ENCODE peak calls at places on chromosomes 13 and 19, in four cellular contexts. W is uterus, P is IMR-90, G is body of pancreas. D is an unnamed sample.

GRCh38 chr13:22451345-22451744 is 729.4 kb upstream of the SGCG start:
- DNase-seq in P (no peak), G (peak; percentile 23), W (no peak), D (no peak)

GRCh38 chr19:1410136-1410786 is 2.9 kb downstream of the DAZAP1 start:
- DNase-seq in P (peak; percentile 63), G (peak; percentile 56), W (no peak), D (no peak)

GRCh38 chr13:72782717-72783116 is 784 bp downstream of the PIBF1 start:
- DNase-seq in P (peak; percentile 10), G (no peak), W (no peak), D (no peak)

GRCh38 chr13:72163671-72164070 is 296.7 kb upstream of the DACH1 start:
- DNase-seq in P (no peak), W (no peak), G (no peak), D (no peak)

GRCh38 chr13:66210677-66211076 is 1019.5 kb downstream of the PCDH9 start:
- DNase-seq in W (no peak), G (no peak), P (peak; percentile 91), D (no peak)

GRCh38 chr19:41691268-41691970 is 3.3 kb upstream of the CEACAM7 start:
- DNase-seq in G (peak; percentile 49), W (no peak), P (no peak), D (peak; percentile 11)

GRCh38 chr13:76271728-76272232 is 614.4 kb downstream of the KCTD12 start:
- DNase-seq in G (no peak), W (no peak), P (peak; percentile 7), D (no peak)

GRCh38 chr13:80306573-80306972 is 34.4 kb downstream of the SPRY2 start:
- DNase-seq in G (no peak), P (no peak), W (no peak), D (no peak)

GRCh38 chr13:24693862-24694471 is 13.8 kb downstream of the ATP12A start:
- DNase-seq in G (peak; percentile 33), W (no peak), P (peak; percentile 55), D (no peak)

GRCh38 chr19:19538077-19538764 is at the start of gene CILP2:
- DNase-seq in W (no peak), G (peak; percentile 35), P (no peak), D (no peak)

GRCh38 chr19:51440052-51440451 is 18.2 kb downstream of the SIGLEC8 start:
- DNase-seq in P (no peak), G (no peak), W (no peak), D (no peak)

GRCh38 chr19:29442910-29443309 is 82.9 kb upstream of the VSTM2B start:
- DNase-seq in P (no peak), W (no peak), G (no peak), D (no peak)

GRCh38 chr13:40190656-40191100 is 475.8 kb downstream of the FOXO1 start:
- DNase-seq in W (peak; percentile 51), P (peak; percentile 12), G (peak; percentile 67), D (peak; percentile 45)

GRCh38 chr13:25879466-25879865 is 172.3 kb downstream of the SHISA2 start:
- DNase-seq in W (no peak), G (no peak), P (no peak), D (no peak)

GRCh38 chr19:7550987-7551761 is 15.7 kb downstream of the PNPLA6 start:
- DNase-seq in W (peak; percentile 56), P (peak; percentile 30), G (peak; percentile 93), D (no peak)

GRCh38 chr13:93861818-93862217 is 617.7 kb downstream of the DCT start:
- DNase-seq in G (no peak), P (peak; percentile 92), W (no peak), D (no peak)

GRCh38 chr19:52171321-52172169 is at the start of gene ZNF836:
- DNase-seq in G (peak; percentile 93), W (peak; percentile 92), P (peak; percentile 59), D (peak; percentile 85)

GRCh38 chr13:25602206-25602605 is 230.4 kb downstream of the ATP8A2 start:
- DNase-seq in P (no peak), W (no peak), G (no peak), D (no peak)

GRCh38 chr19:11450570-11451326 is 15.3 kb downstream of the PRKCSH start:
- DNase-seq in W (no peak), P (no peak), G (no peak), D (no peak)

GRCh38 chr19:11452814-11453335 is 17.4 kb downstream of the PRKCSH start:
- DNase-seq in G (no peak), W (no peak), P (no peak), D (no peak)

GRCh38 chr19:11451942-11452813 is 16.7 kb downstream of the PRKCSH start:
- DNase-seq in G (no peak), W (no peak), P (no peak), D (no peak)

GRCh38 chr19:11453468-11454341 is 18.3 kb downstream of the PRKCSH start:
- DNase-seq in P (no peak), G (no peak), W (no peak), D (no peak)

DNA sequence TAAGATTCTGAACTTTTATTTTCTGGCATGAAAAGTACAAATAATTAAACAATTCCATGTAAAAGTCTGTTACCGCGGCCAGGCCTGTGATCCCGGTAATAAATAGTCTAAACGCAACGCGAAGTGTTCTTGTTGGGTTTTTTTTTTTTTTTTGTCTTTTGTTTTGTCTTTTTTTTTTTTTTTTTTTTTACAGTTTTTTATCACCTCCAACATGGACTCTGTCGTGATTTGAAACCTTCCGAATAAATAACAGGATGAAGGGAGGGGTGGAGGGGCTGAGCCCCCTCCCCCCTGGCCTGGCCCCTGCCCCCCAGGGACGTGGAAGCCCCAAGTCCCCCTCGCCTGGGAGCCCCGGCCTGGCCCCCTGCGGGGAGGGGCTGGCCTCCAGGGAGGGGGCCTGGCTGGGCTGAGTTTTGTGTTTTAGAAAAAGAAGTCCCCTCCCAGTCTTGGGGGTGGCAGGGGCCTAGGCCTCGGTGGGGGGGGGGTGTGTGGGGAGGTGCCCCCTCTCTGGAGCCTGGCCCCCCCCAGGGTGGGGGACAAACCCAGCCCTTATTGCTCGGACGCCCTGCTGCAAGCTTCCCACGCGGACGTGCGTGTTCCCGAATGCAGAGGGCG is 16.0 kb downstream of the PRKCSH start:
- DNase-seq in P (no peak), W (no peak), G (no peak), D (no peak)
- H3K4me3 ChIP-seq in P (no peak overlapping the region), W (no peak overlapping the region), G (no peak overlapping the region), D (no peak overlapping the region)

GRCh38 chr19:44254496-44254895 is 5.2 kb upstream of the ZNF233 start:
- DNase-seq in G (no peak), W (no peak), P (no peak), D (no peak)
- H3K9me3 ChIP-seq in G (peaks cover 61% of the 10 kb centered on the region), W (no peaks in the 10 kb centered on the region), P (peaks cover 26% of the 10 kb centered on the region), D (peaks cover 30% of the 10 kb centered on the region)

GRCh38 chr19:30630289-30631034 is 258.3 kb downstream of the ZNF536 start:
- DNase-seq in W (no peak), P (no peak), G (no peak), D (no peak)
- H3K4me3 ChIP-seq in W (no peak overlapping the region), P (no peak overlapping the region), G (no peak overlapping the region), D (no peak overlapping the region)

GRCh38 chr19:54708781-54709180 is 15.5 kb upstream of the KIR3DL3 start:
- DNase-seq in W (no peak), P (no peak), G (no peak), D (no peak)

GRCh38 chr19:54707932-54708331 is 16.3 kb upstream of the KIR3DL3 start:
- DNase-seq in W (no peak), P (no peak), G (no peak), D (no peak)

DNA sequence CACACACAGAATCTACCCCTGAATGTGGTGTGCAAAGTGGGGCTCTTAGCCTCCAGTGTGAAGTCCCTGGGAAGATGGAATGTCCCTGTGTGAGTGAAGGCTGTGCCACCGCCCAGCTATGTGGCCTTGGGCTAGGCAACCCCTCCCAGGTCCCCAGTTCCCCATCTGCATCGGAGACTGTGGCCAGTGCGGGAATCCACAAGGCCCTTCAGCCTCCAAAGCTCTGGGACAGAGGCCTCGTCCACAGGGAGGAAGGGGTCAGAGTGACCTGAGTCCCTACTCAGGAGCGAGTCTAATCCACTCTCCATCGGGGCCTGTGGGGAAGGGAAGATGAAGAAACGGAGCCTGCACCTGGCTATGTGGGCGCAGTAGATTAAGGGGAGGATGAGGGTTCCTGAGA is 19.3 kb upstream of the KIR3DL3 start:
- DNase-seq in P (no peak), W (no peak), G (no peak), D (no peak)
- H3K9me3 ChIP-seq in P (peaks cover 49% of the 10 kb centered on the region), W (no peaks in the 10 kb centered on the region), G (no peaks in the 10 kb centered on the region), D (no peaks in the 10 kb centered on the region)

GRCh38 chr19:17953869-17954268 is 13.0 kb upstream of the KCNN1 start:
- DNase-seq in G (no peak), P (no peak), W (no peak), D (no peak)

GRCh38 chr19:17951151-17952040 is 15.5 kb upstream of the KCNN1 start:
- DNase-seq in W (no peak), G (no peak), P (no peak), D (no peak)

GRCh38 chr19:17950310-17951150 is 16.4 kb upstream of the KCNN1 start:
- DNase-seq in G (no peak), W (no peak), P (no peak), D (peak; percentile 62)

GRCh38 chr19:17953316-17953801 is 13.5 kb upstream of the KCNN1 start:
- DNase-seq in G (no peak), W (no peak), P (no peak), D (no peak)

DNA sequence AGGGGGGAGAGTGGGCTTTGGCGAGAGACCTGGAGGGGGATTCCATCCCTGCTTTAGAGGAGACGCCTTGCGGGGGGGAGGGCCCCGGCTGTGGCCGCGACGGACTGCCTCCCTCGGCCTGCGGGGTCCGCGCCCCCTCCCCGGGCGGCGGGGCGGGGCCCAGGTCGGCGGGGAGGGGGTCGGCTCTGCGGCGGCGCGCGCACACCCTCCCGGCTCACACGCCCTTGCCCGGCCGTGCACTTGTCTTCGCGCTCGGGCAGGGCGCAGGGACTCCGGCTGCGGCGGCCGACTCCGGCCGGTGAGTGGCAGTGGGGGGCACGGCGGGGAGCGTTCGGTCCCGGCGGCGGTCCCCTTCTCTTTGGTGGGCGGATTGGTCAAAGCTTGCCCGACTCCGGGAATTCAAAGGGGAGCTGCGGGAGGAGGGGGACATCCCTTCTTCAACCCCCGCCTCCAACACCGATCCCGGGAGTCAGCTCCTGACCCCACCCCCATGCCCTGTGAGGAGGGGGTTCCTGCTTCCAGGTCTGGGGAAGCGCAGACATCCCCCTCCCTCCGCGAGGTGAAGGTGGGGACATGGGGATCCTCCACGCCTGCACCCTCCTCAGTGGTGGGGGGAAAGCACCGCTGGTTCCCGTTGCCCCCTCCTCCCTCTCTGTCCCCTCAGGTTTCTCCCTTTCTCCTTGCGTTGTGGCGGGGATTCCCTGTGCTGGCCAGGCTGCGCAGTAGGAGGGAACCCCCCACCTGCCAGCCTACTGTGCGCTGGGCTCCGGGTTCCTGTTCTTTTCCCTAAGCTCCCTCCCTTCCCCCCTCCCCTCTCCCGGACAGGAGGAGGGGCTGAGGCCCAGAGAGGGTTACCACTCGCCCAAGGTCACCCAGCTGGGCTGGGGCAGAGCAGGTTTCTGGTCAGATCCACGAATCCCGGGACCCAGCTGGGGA is 14.6 kb upstream of the KCNN1 start:
- DNase-seq in W (no peak), P (no peak), G (no peak), D (no peak)
- H3K4me3 ChIP-seq in W (no peak overlapping the region), P (no peak overlapping the region), G (no peak overlapping the region), D (no peak overlapping the region)

GRCh38 chr19:12545267-12545666 is 6.0 kb downstream of the ZNF564 start:
- DNase-seq in W (no peak), G (no peak), P (no peak), D (no peak)
- H3K9me3 ChIP-seq in W (no peaks in the 10 kb centered on the region), G (no peaks in the 10 kb centered on the region), P (peaks cover 31% of the 10 kb centered on the region), D (no peaks in the 10 kb centered on the region)

D was measured in effector memory CD4-positive, alpha-beta T cell.